ENCODE peak calls at places on chromosomes 7 and 10, in six cellular contexts. V is GM10248, F is A549, N is AG10803, U is right lobe of liver, W is mucosa of descending colon. O is an unnamed sample.
A peak's percentile ranks its signal among the peaks of the same experiment; 100 is the strongest.

GRCh38 chr10:29788113-29788512 is 153.3 kb upstream of the SVIL start:
- DNase-seq in F (no peak), U (no peak), W (no peak), N (no peak), V (no peak), O (no peak)

GRCh38 chr10:99941942-99942835 is 67.6 kb downstream of the DNMBP start:
- DNase-seq in F (no peak), W (no peak), V (no peak), N (peak; percentile 45), U (no peak), O (no peak)

GRCh38 chr7:101667399-101667798 is 38.3 kb upstream of the MYL10 start:
- DNase-seq in V (no peak), N (no peak), W (no peak), F (no peak), U (no peak), O (no peak)

GRCh38 chr10:26217396-26218105 is 977 bp downstream of the GAD2 start:
- DNase-seq in W (no peak), N (no peak), U (no peak), F (no peak), V (peak; percentile 24), O (no peak)

GRCh38 chr7:135682191-135682590 is 19.9 kb downstream of the STMP1 start:
- DNase-seq in N (no peak), W (no peak), V (no peak), F (no peak), U (no peak), O (no peak)

GRCh38 chr7:111437736-111438135 is 124.6 kb downstream of the IMMP2L start:
- DNase-seq in W (no peak), F (no peak), N (no peak), V (no peak), U (no peak), O (no peak)

GRCh38 chr7:143936087-143937009 is 1.3 kb downstream of the OR2F2 start:
- DNase-seq in F (no peak), W (no peak), N (peak; percentile 84), U (no peak), V (no peak), O (no peak)

GRCh38 chr10:123274513-123275182 is 120.4 kb downstream of the BUB3 start:
- DNase-seq in V (no peak), U (no peak), F (no peak), W (no peak), N (no peak), O (no peak)

GRCh38 chr7:42236266-42237161 is 495 bp downstream of the GLI3 start:
- DNase-seq in W (peak; percentile 34), U (no peak), F (peak; percentile 25), N (peak; percentile 65), V (peak; percentile 34), O (no peak)

GRCh38 chr7:158536871-158537865 is 50.5 kb downstream of the PTPRN2 start:
- DNase-seq in V (no peak), W (no peak), N (no peak), U (no peak), F (no peak), O (no peak)

GRCh38 chr10:112904000-112904399 is 46.0 kb upstream of the TCF7L2 start:
- DNase-seq in N (no peak), V (no peak), U (no peak), W (no peak), F (peak; percentile 94), O (no peak)

GRCh38 chr7:94041529-94041928 is 37.4 kb upstream of the BET1 start:
- DNase-seq in F (no peak), W (no peak), V (no peak), N (no peak), U (no peak), O (no peak)

GRCh38 chr7:79692015-79692414 is 238.5 kb upstream of the MAGI2 start:
- DNase-seq in W (no peak), N (peak; percentile 52), V (no peak), F (no peak), U (no peak), O (no peak)

GRCh38 chr7:128791121-128791967 is 424 bp upstream of the CCDC136 start:
- DNase-seq in F (peak; percentile 41), W (peak; percentile 85), V (peak; percentile 92), U (peak; percentile 69), N (peak; percentile 52), O (peak; percentile 55)

GRCh38 chr7:31000161-31000693 is 36.5 kb downstream of the GHRHR start:
- DNase-seq in F (no peak), U (no peak), V (no peak), W (no peak), N (no peak), O (no peak)

GRCh38 chr10:124745678-124746077 is 1.5 kb upstream of the FAM53B start:
- DNase-seq in W (no peak), N (peak; percentile 82), U (no peak), V (no peak), F (peak; percentile 67), O (no peak)

GRCh38 chr7:47088329-47089067 is 493.4 kb downstream of the TNS3 start:
- DNase-seq in F (peak; percentile 57), U (no peak), W (peak; percentile 38), N (peak; percentile 71), V (peak; percentile 58), O (no peak)

GRCh38 chr7:149791411-149792219 is 18.2 kb upstream of the ZNF467 start:
- DNase-seq in N (no peak), F (no peak), U (no peak), V (no peak), W (no peak), O (no peak)

GRCh38 chr7:42292991-42293521 is 56.0 kb upstream of the GLI3 start:
- DNase-seq in V (no peak), N (no peak), F (no peak), U (peak; percentile 77), W (no peak), O (no peak)

DNA sequence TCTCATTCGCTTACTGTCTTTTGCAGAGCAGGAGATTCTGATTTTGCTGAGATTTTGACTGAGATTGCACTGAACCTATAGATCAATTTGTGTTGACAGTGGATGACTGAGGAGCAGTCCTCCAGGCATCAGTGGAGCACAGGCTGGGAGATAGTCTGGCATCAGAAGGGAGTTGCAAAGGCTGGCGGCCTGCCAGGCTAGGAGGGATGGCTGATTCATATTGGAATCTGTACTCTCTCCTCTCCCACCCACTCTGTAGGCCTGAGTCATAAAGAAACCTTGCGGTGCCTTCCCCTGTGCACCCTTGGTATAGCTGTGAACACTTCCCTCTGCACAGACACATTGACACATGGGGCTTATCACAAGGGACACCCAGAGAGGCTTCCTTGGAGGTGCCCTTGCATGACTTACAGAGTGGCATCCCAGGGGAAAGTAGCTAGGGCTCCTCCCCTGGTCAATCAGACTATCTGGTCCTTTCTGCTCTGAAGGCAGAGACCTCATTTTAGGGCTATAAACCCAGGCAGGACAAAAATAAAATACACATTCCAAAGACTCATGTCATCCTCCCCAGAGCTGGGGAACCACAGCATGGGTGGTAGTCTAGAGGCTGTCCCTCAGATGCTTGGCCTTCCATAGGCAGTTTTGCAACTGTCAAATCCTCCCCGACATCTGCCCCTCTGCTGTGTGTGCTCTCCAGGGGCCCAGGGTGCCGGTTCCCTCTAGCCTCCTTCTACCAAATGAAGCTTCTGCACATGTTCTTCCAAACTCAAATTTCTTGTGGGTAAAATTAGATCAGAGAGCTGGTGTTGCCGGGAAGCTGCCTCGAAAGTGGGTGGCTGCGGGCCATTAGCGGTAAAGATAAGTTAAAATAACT is 37.4 kb upstream of the EEPD1 start:
- DNase-seq in F (peak; percentile 95), U (no peak), V (peak; percentile 75), W (peak; percentile 70), N (peak; percentile 94), O (peak; percentile 90)
- TF ChIP-seq CTCF in F (no peak), U (no peak), V (no peak), W (no peak), N (no peak), O (no peak)

DNA sequence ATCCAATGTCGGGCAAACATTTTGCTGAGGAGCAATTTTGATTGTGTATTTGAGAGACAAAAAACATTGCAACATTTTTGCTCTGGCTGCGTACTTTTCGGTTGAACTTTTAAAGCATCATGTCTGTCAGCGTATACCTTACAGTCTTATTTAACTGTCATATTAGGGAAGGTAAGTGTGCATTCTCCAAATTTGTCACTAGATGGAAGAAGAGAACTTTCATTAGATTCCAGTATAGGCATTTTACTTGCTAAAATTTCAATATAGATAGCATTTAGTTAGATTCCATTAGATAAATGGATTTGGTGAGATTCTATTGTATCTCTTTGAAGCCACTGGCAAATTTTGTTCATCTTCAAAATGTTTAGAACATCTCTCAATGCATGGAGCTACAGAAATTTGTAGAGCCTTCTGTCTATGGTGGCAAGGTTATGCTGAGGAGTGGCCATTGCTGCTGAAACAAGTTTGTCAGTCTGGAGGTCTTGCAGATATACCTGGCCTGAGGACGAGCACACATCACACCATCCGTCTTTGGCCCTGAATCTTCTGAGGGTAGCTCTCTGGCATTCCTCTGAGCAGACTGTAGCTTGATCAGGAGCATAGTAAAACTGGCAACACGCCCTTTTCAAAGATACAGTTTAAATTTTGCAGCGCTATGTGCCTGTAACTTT is 437.5 kb upstream of the MBL2 start:
- DNase-seq in W (no peak), N (no peak), F (peak; percentile 17), U (no peak), V (no peak), O (no peak)
- TF ChIP-seq CTCF in W (peak; percentile 10), N (no peak), F (no peak), U (peak; percentile 48), V (no peak), O (no peak)

DNA sequence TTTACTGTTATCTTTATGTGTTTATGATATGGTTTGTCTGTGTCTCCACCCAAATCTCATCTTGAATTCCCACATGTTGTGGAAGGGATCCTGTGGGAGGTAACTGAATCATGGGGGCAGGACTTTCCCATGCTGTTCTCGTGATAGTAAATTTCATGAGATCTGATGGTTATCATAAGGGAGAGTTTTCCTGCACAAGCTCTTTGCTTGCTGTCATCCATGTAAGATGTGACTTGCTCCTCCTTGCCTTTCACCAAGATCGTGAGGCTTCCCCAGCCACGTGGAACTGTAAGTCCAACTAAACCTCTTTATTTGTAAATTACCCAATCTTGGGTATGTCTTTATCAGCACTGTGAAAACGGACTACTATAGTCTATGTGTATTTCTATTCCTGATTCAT is 539.0 kb downstream of the ARL4A start:
- DNase-seq in N (no peak), U (no peak), F (no peak), W (no peak), V (no peak), O (no peak)
- TF ChIP-seq CTCF in N (no peak), U (no peak), F (no peak), W (no peak), V (no peak), O (no peak)

DNA sequence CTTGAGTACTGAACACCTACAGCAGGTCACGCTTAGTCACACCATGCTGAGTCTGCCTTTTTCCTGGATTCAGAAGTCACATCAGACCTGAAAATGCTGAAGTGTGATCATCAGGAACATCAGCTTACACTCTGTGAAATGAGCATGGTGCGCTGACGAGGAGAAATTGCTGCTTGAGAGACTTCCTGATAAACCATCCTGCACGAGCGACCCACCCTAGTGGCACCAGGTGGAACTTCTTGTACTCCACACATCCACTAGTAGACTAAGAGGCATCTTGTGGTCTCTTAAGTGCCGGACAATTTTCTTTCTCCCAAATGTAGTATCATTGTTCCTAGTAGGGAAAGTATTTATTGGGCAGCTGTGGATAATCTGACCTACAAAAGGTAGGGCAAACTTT is 51.8 kb upstream of the MRLN start:
- DNase-seq in V (no peak), W (peak; percentile 72), N (peak; percentile 7), F (peak; percentile 48), U (no peak), O (no peak)
- TF ChIP-seq CTCF in V (peak; percentile 16), W (peak; percentile 56), N (peak; percentile 44), F (no peak), U (peak; percentile 34), O (peak; percentile 24)

GRCh38 chr10:77711683-77712049 is 74.1 kb upstream of the KCNMA1 start:
- DNase-seq in V (no peak), U (no peak), N (no peak), W (no peak), F (no peak), O (no peak)
- TF ChIP-seq CTCF in V (peak; percentile 5), U (peak; percentile 19), N (no peak), W (no peak), F (peak; percentile 21), O (peak; percentile 66)